ENCODE peak calls at places on chromosomes 4 and X, in seven cellular contexts. R is psoas muscle; S is HL-60; O is OCI-LY7; L is GM23338; N is SK-N-SH; P is effector memory CD4-positive, alpha-beta T cell. E is an unnamed sample.

GRCh38 chr4:159283697-159284492 is 181.0 kb downstream of the RAPGEF2 start:
- DNase-seq in R (no peak), S (no peak), O (no peak), L (peak; percentile 75), N (no peak), P (no peak), E (no peak)

GRCh38 chr4:5881340-5881739 is 11.5 kb downstream of the CRMP1 start:
- DNase-seq in R (no peak), S (no peak), O (no peak), L (peak; percentile 59), N (no peak), P (no peak), E (no peak)

GRCh38 chr4:173488656-173489055 is 41.4 kb downstream of the HAND2 start:
- DNase-seq in R (no peak), S (no peak), O (no peak), L (no peak), N (no peak), P (no peak), E (no peak)

GRCh38 chrX:40304115-40304514 is 206.4 kb upstream of the BCOR start:
- DNase-seq in R (no peak), S (no peak), O (no peak), L (no peak), N (no peak), P (no peak), E (no peak)

GRCh38 chr4:139889194-139889762 is 223.7 kb downstream of the MGST2 start:
- DNase-seq in R (no peak), S (no peak), O (no peak), L (no peak), N (no peak), P (no peak), E (no peak)

GRCh38 chr4:168908859-168909390 is 101.1 kb downstream of the CBR4 start:
- DNase-seq in R (no peak), S (no peak), O (no peak), L (no peak), N (no peak), P (no peak), E (no peak)

GRCh38 chr4:42594880-42595279 is 62.0 kb downstream of the ATP8A1 start:
- DNase-seq in R (no peak), S (no peak), O (no peak), L (no peak), N (no peak), P (no peak), E (no peak)

GRCh38 chr4:102642571-102643298 is 118.0 kb downstream of the MANBA start:
- DNase-seq in R (no peak), S (no peak), O (no peak), L (no peak), N (no peak), P (no peak), E (no peak)

GRCh38 chr4:8838911-8839431 is 32.7 kb downstream of the HMX1 start:
- DNase-seq in R (peak; percentile 21), S (no peak), O (no peak), L (no peak), N (peak; percentile 48), P (no peak), E (no peak)

GRCh38 chrX:67558267-67558666 is 14.4 kb downstream of the AR start:
- DNase-seq in R (no peak), S (no peak), O (no peak), L (no peak), N (no peak), P (no peak), E (no peak)
- H3K27ac ChIP-seq in R (no peak overlapping the region), S (no peak overlapping the region), O (no peak overlapping the region), L (no peak overlapping the region), N (no peak overlapping the region), P (no peak overlapping the region), E (no peak overlapping the region)

DNA sequence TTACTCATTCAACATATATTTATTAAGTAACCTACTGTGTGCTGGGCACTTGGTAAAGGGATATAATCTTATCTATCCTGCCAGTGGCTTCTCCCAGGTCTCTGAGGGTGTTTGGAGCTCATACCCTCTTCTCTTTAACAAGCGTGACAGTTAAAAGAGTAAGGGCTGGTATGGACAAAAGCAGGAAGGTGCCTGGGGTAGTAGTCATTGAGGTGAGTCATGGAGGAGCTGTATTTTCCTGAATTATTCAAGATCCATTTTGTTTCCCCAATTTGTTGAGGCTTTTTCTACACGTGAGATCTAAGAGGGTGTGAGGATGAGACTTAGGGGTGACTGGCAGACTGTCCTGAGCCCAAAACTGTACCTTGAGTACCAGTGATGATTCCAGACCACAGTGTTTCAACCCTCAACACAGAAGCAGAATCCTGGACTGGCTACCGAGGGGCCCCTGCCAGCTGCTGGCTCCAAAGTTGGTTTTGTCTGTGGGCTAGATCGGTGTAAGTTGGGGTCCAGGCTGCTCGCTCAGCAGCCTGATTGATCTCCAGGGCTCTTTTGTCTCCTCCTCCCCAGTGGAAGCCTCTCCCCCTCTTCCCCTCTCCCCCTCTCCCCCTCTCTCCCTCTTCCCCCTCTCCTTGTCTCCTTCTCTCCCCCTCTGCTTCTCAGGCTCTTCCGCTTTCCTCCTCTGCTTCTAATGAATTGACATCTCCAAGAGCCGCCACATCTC is at the start of gene DRP2:
- DNase-seq in R (no peak), S (no peak), O (no peak), L (no peak), N (no peak), P (no peak), E (no peak)
- H3K4me3 ChIP-seq in R (no peak within 1 kb of the TSS), S (no peak within 1 kb of the TSS), O (no peak within 1 kb of the TSS), L (no peak within 1 kb of the TSS), N (no peak within 1 kb of the TSS), P (no peak within 1 kb of the TSS), E (no peak within 1 kb of the TSS)

GRCh38 chrX:20266810-20267598 is at the start of gene RPS6KA3:
- DNase-seq in R (peak; percentile 94), S (peak; percentile 56), O (peak; percentile 88), L (peak; percentile 79), N (peak; percentile 92), P (peak; percentile 90), E (peak; percentile 91)

GRCh38 chrX:20267599-20267923 is 852 bp upstream of the RPS6KA3 start:
- DNase-seq in R (peak; percentile 53), S (no peak), O (no peak), L (no peak), N (no peak), P (no peak), E (no peak)

GRCh38 chrX:20265726-20266681 is 705 bp downstream of the RPS6KA3 start:
- DNase-seq in R (peak; percentile 64), S (no peak), O (peak; percentile 48), L (peak; percentile 13), N (peak; percentile 56), P (no peak), E (peak; percentile 29)

GRCh38 chrX:20263474-20263873 is 3.2 kb downstream of the RPS6KA3 start:
- DNase-seq in R (no peak), S (no peak), O (peak; percentile 28), L (no peak), N (no peak), P (no peak), E (no peak)

DNA sequence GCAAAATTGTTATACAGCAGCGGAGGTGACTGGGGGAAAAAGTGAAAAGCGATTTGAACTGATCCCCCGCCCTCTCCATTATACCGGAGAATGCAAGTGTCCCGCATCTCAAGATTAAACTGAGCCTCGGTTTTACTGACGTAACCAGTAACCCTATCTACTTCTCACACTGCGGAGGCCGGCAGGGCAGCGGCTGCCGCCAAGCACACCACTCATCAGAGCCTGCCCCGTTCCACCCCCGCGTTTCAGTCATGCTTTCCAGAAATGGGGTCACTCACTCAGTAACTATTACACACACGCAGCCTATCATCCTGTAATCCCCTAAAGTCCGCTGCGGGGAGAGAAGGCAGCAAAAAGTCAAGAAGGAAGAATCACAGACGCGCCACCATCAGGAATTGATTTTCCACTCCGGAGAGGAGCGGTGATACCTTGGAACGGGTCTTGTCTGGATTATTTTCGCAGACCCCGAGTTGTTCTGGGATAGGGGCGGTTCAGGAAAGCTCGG is 1.4 kb downstream of the RPS6KA3 start:
- DNase-seq in R (peak; percentile 81), S (no peak), O (peak; percentile 47), L (peak; percentile 52), N (peak; percentile 31), P (peak; percentile 47), E (peak; percentile 57)
- H3K27ac ChIP-seq in R (peak overlapping the region; percentile 89), S (peak overlapping the region; percentile 66), O (peak overlapping the region; percentile 37), L (no peak overlapping the region), N (peak overlapping the region; percentile 58), P (peak overlapping the region; percentile 88), E (peak overlapping the region; percentile 92)

GRCh38 chr4:163161536-163162205 is 5.0 kb downstream of the NAF1 start:
- DNase-seq in R (no peak), S (no peak), O (no peak), L (no peak), N (no peak), P (no peak), E (no peak)

GRCh38 chr4:163157157-163157556 is 9.5 kb downstream of the NAF1 start:
- DNase-seq in R (no peak), S (no peak), O (no peak), L (no peak), N (no peak), P (no peak), E (no peak)
- H3K4me3 ChIP-seq in R (no peak overlapping the region), S (no peak overlapping the region), O (no peak overlapping the region), L (peak overlapping the region; percentile 13), N (no peak overlapping the region), P (no peak overlapping the region), E (no peak overlapping the region)

DNA sequence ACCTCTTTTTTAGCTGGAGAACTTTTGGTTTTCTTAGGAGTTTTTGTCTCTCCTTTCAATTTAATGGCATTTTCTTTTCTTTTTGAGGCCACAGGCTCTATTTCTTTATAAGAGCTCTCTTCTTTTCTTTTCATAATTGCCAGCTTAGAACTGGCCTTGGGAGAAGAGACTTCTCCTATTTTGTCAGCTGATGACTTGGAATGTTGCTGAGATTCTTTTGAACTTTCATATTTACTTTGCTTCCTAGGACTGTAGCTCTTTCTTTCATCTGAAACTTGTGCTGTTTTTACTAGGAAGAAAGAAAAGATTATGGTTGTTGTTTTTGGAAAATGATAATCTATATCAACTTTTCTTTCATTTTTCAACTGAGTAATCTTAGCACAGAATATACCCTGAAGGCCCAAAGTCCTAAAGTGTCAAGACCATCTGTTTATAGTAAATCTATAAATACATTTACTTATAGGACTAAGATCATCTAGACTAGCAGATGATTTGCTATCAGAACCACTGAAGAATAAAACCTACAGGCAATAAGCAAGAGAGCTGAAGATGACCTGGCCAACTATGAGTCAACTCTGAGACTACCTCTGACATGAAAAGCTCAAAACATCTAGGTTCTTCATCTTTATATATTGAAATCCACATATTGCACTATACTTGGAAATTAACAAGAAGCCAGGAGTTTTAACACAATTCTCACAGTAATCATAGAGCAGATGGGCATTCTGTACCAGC is 45.6 kb downstream of the RFC1 start:
- DNase-seq in R (no peak), S (no peak), O (no peak), L (no peak), N (no peak), P (no peak), E (no peak)
- H3K27ac ChIP-seq in R (no peak overlapping the region), S (no peak overlapping the region), O (no peak overlapping the region), L (no peak overlapping the region), N (no peak overlapping the region), P (no peak overlapping the region), E (no peak overlapping the region)

E was measured in lung.